ENCODE peak calls at places on chromosomes 5 and 9, in five cellular contexts. B is CD4-positive, alpha-beta T cell; P is kidney; N is PC-9; R is dorsolateral prefrontal cortex. A is an unnamed sample.

GRCh38 chr5:32859211-32859641 is 148.1 kb downstream of the NPR3 start:
- DNase-seq in B (no peak), P (no peak), N (no peak), R (no peak), A (no peak)

GRCh38 chr5:115419794-115420585 is 123.5 kb upstream of the CCDC112 start:
- DNase-seq in B (no peak), P (no peak), N (peak), R (no peak), A (no peak)

GRCh38 chr5:2686725-2687124 is 64.8 kb downstream of the IRX2 start:
- DNase-seq in B (no peak), P (no peak), N (no peak), R (no peak), A (no peak)

GRCh38 chr9:126522957-126523356 is 90.8 kb upstream of the LMX1B start:
- DNase-seq in B (no peak), P (peak), N (no peak), R (no peak), A (no peak)

GRCh38 chr9:131776473-131776872 is 36.6 kb upstream of the RAPGEF1 start:
- DNase-seq in B (no peak), P (peak), N (peak), R (no peak), A (no peak)

GRCh38 chr5:91419571-91420537 is 36.7 kb upstream of the ARRDC3 start:
- DNase-seq in B (peak), P (no peak), N (peak), R (no peak), A (peak)

GRCh38 chr5:68251386-68251785 is 35.8 kb downstream of the PIK3R1 start:
- DNase-seq in B (peak), P (no peak), N (no peak), R (no peak), A (no peak)

GRCh38 chr5:173630724-173631365 is 14.4 kb upstream of the BOD1 start:
- DNase-seq in B (no peak), P (no peak), N (no peak), R (no peak), A (no peak)

GRCh38 chr5:121296357-121296756 is 555.3 kb upstream of the FTMT start:
- DNase-seq in B (no peak), P (no peak), N (no peak), R (no peak), A (no peak)

GRCh38 chr5:168860081-168860480 is 280.9 kb upstream of the PANK3 start:
- DNase-seq in B (no peak), P (no peak), N (no peak), R (no peak), A (no peak)

GRCh38 chr9:11874414-11874813 is 818.8 kb upstream of the TYRP1 start:
- DNase-seq in B (no peak), P (no peak), N (no peak), R (no peak), A (no peak)

GRCh38 chr5:150485770-150486401 is 22.0 kb upstream of the NDST1 start:
- DNase-seq in B (no peak), P (peak), N (peak), R (peak), A (peak)

GRCh38 chr9:133732351-133733073 is 5.6 kb downstream of the SARDH start:
- DNase-seq in B (no peak), P (peak), N (no peak), R (no peak), A (no peak)

GRCh38 chr9:136572003-136572595 is 26.3 kb upstream of the NOTCH1 start:
- DNase-seq in B (no peak), P (peak), N (peak), R (no peak), A (no peak)

GRCh38 chr5:96381526-96381925 is 51.5 kb downstream of the PCSK1 start:
- DNase-seq in B (no peak), P (no peak), N (no peak), R (no peak), A (no peak)

GRCh38 chr9:130972277-130972956 is 33.4 kb upstream of the FIBCD1 start:
- DNase-seq in B (no peak), P (no peak), N (no peak), R (no peak), A (no peak)

GRCh38 chr5:179763215-179763945 is 30.4 kb upstream of the LTC4S start:
- DNase-seq in B (peak), P (no peak), N (peak), R (no peak), A (peak)

DNA sequence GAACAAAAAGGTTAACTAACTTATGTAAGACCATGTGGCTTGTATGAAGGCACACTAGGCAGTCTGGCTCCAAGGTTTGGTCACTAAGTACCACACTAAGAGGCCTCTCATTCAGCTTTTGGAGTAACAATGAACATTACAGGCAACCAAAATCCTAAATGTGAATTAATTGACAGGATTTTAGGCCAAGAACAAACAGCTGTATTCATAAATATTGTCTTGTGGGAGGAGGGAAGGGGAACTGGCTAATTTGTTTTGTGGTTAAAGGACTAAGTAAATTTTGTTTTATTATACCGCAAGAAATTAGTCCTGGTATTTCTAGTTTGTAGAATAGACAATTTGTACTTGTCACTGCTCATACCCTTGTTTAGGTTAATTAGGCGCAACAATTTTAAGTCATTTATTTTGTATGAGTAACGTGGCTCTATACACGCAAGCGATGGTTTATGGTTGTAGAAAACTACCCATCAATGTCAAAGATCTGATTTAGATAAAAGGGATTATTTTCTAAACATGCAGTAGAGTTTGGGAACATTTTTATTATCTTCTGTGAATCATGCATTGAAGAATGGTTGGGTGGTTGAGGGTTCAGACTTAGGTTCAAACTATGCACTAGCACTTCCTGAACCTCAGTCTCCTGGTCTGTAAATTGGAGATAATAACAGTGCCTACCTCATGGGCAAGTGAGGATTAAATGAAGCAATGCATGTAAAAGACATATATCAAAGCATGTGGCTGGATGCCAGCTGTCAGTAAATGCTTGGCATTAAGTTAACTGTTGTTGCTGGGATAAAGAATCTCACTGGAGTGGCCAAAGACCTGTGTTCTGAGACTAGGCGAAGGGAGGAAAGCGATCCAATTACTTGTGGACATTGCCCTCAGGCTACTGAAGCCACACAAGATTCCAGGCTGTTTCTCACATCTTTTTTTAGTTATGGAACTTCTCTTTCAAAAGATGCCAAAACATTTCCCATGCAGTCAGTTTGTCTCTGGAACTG is 1.3 kb upstream of the OTULINL start:
- DNase-seq in B (no peak), P (no peak), N (no peak), R (no peak), A (no peak)
- H3K27ac ChIP-seq in B (no peak), P (no peak), N (no peak), R (peak), A (no peak)

GRCh38 chr9:95103385-95104087 is 214.0 kb downstream of the FANCC start:
- DNase-seq in B (no peak), P (peak), N (no peak), R (peak), A (no peak)
- TF ChIP-seq CTCF in B (no peak), P (no peak), N (no peak), R (no peak), A (peak)

GRCh38 chr9:82209797-82210470 is 221.4 kb downstream of the SPATA31D1 start:
- DNase-seq in B (no peak), P (no peak), N (no peak), R (no peak), A (no peak)
- H3K27ac ChIP-seq in B (no peak), P (no peak), N (no peak), R (no peak), A (no peak)

GRCh38 chr5:35939639-35940038 is 1.2 kb upstream of the CAPSL start:
- DNase-seq in B (no peak), P (no peak), N (no peak), R (no peak), A (no peak)
- TF ChIP-seq CTCF in B (no peak), P (no peak), N (peak), R (no peak), A (no peak)

GRCh38 chr5:112534067-112534466 is 115.0 kb upstream of the EPB41L4A start:
- DNase-seq in B (no peak), P (no peak), N (no peak), R (no peak), A (no peak)
- H3K27ac ChIP-seq in B (no peak), P (no peak), N (no peak), R (no peak), A (no peak)

DNA sequence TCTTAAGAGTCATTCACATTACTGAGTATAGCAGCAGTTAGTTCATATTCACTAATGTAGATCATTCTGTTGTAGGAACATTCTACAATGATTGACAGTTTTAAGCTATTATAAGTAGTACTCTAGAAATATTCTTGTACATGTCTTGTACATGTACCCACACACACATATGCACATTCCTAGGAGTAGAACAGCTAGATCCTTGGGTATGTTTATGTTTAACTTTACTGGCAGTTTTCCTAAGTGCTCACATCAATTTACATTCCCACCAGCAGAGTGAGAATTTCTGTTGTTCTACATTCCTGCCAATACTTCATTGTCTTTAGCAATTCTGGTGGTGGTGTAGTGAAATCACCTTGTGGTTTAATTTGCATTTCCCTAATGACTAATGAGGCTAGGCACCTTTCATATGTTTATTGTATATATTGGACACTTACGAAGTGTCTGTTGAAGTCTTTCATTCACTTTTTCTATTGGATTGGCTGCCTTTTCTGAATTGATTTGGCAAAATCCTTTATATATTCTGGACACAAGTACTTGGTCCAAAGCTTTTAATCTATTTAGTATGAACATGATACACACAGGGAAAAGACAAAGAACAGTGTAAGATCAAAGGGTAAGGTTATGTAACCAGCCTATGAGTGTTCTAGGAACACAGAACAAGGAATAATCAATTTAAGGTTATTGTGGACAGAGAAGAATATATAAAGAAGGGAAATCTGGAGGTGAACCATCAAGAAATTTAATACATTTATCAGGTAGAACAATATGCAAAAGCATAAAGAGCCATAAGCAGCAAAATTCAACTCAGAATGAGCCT is 95.6 kb downstream of the MLLT3 start:
- DNase-seq in B (no peak), P (no peak), N (no peak), R (no peak), A (no peak)
- TF ChIP-seq CTCF in B (no peak), P (no peak), N (no peak), R (no peak), A (no peak)

DNA sequence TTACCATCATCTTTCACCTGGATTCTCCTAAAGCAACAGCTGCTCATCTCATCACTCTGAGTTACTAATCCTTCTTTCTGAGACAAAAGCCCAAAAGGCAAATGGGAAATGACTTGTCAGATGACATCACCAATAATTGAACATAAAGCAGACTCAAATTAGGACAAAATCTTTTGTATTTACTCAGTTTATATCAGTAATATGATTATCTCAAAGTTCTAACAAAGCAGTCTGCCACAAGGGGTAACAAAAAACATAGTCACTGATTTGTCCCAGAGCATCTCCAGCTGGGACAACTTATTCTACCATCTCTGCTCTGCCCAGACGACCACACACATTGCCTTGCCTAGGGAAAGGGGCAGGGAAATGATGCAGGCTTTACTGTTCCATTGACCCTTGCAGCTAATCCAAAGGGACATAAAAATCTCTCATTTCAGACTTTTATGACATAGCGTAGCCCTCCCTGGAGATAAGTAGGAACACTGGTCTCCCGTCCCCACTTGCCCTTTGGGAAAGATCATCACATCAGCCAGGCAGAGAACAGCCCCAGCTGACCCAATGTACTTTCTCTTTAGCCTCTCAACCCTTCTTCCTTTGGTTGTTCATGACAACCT is 249.5 kb upstream of the PTGER4 start:
- DNase-seq in B (no peak), P (no peak), N (no peak), R (no peak), A (no peak)
- H3K27ac ChIP-seq in B (no peak), P (no peak), N (no peak), R (no peak), A (no peak)

DNA sequence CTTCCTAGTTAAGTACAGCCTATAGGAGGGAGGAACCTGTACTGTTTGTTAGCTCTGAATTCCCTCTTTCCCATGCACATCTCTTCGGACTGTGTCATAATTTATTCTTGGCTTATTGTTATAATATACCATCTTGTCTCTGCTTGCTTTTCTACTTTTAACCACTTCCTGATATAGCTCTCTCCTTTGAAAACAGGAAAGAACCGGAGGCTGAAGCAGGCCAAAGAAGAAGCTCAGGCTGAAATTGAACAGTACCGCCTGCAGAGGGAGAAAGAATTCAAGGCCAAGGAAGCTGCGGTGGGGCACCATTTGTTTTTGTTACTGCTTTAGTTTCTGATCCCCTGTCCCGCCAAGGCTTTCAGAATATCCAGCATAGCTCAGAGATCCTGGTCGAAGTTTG is 4.8 kb downstream of the ATP6V1G1 start:
- DNase-seq in B (peak), P (no peak), N (no peak), R (no peak), A (no peak)
- TF ChIP-seq CTCF in B (peak), P (peak), N (no peak), R (no peak), A (no peak)

DNA sequence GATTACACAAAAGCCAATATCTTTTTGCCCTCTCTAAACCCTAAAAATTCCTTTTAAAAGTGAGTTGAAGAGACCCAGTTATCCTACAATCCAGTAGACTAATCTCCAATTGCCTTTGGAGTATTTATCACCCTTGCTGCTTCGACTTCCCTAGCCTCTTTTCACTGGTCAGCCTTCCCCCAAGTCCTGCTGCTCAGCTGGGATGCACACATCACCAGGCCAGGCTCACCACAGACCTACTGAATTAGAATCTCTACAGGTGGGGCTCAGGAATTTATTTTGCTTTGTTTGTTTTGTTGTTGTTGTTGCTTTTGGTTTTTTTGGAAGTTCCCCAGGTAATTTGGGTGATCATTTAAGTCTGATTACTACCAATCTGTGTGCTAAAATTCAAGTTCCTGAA is 11.6 kb upstream of the FOXD1 start:
- DNase-seq in B (no peak), P (no peak), N (no peak), R (no peak), A (no peak)
- H3K27ac ChIP-seq in B (no peak), P (no peak), N (no peak), R (no peak), A (no peak)

A was measured in tibial nerve.